ENCODE peak calls at places on chromosomes 11 and 22, in five cellular contexts. Q, V, F, L and T are unnamed samples.

GRCh38 chr22:24059793-24060192 is 48.7 kb downstream of the CABIN1 start:
- DNase-seq in Q (no peak), V (no peak), F (no peak), L (no peak), T (no peak)

GRCh38 chr11:14359573-14360031 is 619 bp upstream of the RRAS2 start:
- DNase-seq in Q (no peak), V (no peak), F (no peak), L (no peak), T (no peak)

GRCh38 chr11:27331984-27332383 is 31.0 kb downstream of the CCDC34 start:
- DNase-seq in Q (no peak), V (no peak), F (no peak), L (no peak), T (no peak)

GRCh38 chr11:73227571-73228211 is 9.6 kb downstream of the P2RY2 start:
- DNase-seq in Q (peak), V (no peak), F (peak), L (peak), T (no peak)

GRCh38 chr22:20491346-20491745 is 4.2 kb downstream of the KLHL22 start:
- DNase-seq in Q (no peak), V (no peak), F (no peak), L (no peak), T (no peak)

GRCh38 chr11:34427171-34427805 is 11.4 kb upstream of the CAT start:
- DNase-seq in Q (no peak), V (peak), F (no peak), L (no peak), T (no peak)

GRCh38 chr11:57260937-57261783 is 24.1 kb upstream of the APLNR start:
- DNase-seq in Q (no peak), V (no peak), F (no peak), L (no peak), T (no peak)

GRCh38 chr11:23903044-23903704 is 593.7 kb upstream of the LUZP2 start:
- DNase-seq in Q (no peak), V (no peak), F (no peak), L (no peak), T (no peak)

GRCh38 chr22:37117092-37117491 is 7.6 kb upstream of the TMPRSS6 start:
- DNase-seq in Q (no peak), V (no peak), F (no peak), L (no peak), T (no peak)

GRCh38 chr11:16825091-16825490 is 86.6 kb downstream of the C11orf58 start:
- DNase-seq in Q (no peak), V (no peak), F (no peak), L (no peak), T (no peak)

GRCh38 chr11:70580036-70580805 is 181.9 kb downstream of the CTTN start:
- DNase-seq in Q (peak), V (no peak), F (no peak), L (no peak), T (no peak)

GRCh38 chr11:106087815-106088435 is 10.5 kb downstream of the AASDHPPT start:
- DNase-seq in Q (peak), V (no peak), F (no peak), L (peak), T (peak)

GRCh38 chr22:36334838-36335603 is 52.7 kb downstream of the MYH9 start:
- DNase-seq in Q (peak), V (no peak), F (peak), L (no peak), T (no peak)

GRCh38 chr11:1205987-1206331 is 16.9 kb upstream of the MUC5B start:
- DNase-seq in Q (no peak), V (no peak), F (no peak), L (no peak), T (peak)

GRCh38 chr11:114082415-114082748 is 22.9 kb downstream of the ZBTB16 start:
- DNase-seq in Q (no peak), V (no peak), F (peak), L (no peak), T (no peak)

GRCh38 chr11:57248780-57249383 is 11.8 kb upstream of the APLNR start:
- DNase-seq in Q (peak), V (peak), F (peak), L (peak), T (peak)

GRCh38 chr11:84437129-84438123 is 1151.3 kb upstream of the CCDC90B start:
- DNase-seq in Q (no peak), V (no peak), F (no peak), L (peak), T (no peak)

GRCh38 chr11:34727228-34727737 is 106.4 kb downstream of the EHF start:
- DNase-seq in Q (no peak), V (no peak), F (no peak), L (no peak), T (no peak)

GRCh38 chr11:110148775-110149744 is 55.9 kb downstream of the ZC3H12C start:
- DNase-seq in Q (no peak), V (peak), F (peak), L (no peak), T (no peak)

GRCh38 chr11:94473177-94473799 is 20.4 kb downstream of the MRE11 start:
- DNase-seq in Q (no peak), V (no peak), F (no peak), L (no peak), T (no peak)

GRCh38 chr11:116167706-116168458 is 604.9 kb downstream of the BUD13 start:
- DNase-seq in Q (no peak), V (no peak), F (no peak), L (no peak), T (no peak)

GRCh38 chr22:42283288-42284229 is 13.1 kb upstream of the TCF20 start:
- DNase-seq in Q (no peak), V (no peak), F (peak), L (no peak), T (no peak)

GRCh38 chr11:87300640-87301381 is 263.1 kb downstream of the TMEM135 start:
- DNase-seq in Q (no peak), V (no peak), F (no peak), L (no peak), T (no peak)

GRCh38 chr11:69292221-69292648 is 1.7 kb upstream of the MYEOV start:
- DNase-seq in Q (no peak), V (no peak), F (peak), L (no peak), T (no peak)

GRCh38 chr11:75821202-75821601 is 6.2 kb downstream of the UVRAG start:
- DNase-seq in Q (no peak), V (no peak), F (no peak), L (no peak), T (no peak)

GRCh38 chr22:37310075-37310606 is 27.8 kb downstream of the CYTH4 start:
- DNase-seq in Q (no peak), V (no peak), F (peak), L (no peak), T (no peak)

GRCh38 chr11:76639621-76640020 is 30.9 kb downstream of the LRRC32 start:
- DNase-seq in Q (peak), V (no peak), F (no peak), L (no peak), T (no peak)

GRCh38 chr11:63944987-63945386 is 6.2 kb downstream of the NAA40 start:
- DNase-seq in Q (peak), V (no peak), F (no peak), L (no peak), T (no peak)

GRCh38 chr11:94151903-94152677 is 23.4 kb downstream of the PANX1 start:
- DNase-seq in Q (no peak), V (peak), F (peak), L (peak), T (no peak)

GRCh38 chr11:9838229-9838628 is 174.4 kb downstream of the SWAP70 start:
- DNase-seq in Q (no peak), V (no peak), F (no peak), L (no peak), T (no peak)

GRCh38 chr11:104690243-104690642 is 208.0 kb downstream of the CASP12 start:
- DNase-seq in Q (no peak), V (no peak), F (no peak), L (no peak), T (no peak)

GRCh38 chr22:46067159-46068111 is 82.9 kb upstream of the PPARA start:
- DNase-seq in Q (peak), V (no peak), F (no peak), L (peak), T (no peak)

GRCh38 chr22:39252461-39253391 is 7.9 kb upstream of the PDGFB start:
- DNase-seq in Q (no peak), V (no peak), F (no peak), L (no peak), T (no peak)

GRCh38 chr11:57459112-57460016 is 964 bp upstream of the RTN4RL2 start:
- DNase-seq in Q (no peak), V (no peak), F (no peak), L (no peak), T (no peak)

GRCh38 chr22:17949926-17950473 is 74.4 kb downstream of the MICAL3 start:
- DNase-seq in Q (peak), V (no peak), F (no peak), L (no peak), T (no peak)

GRCh38 chr11:83047515-83048225 is 24.0 kb downstream of the RAB30 start:
- DNase-seq in Q (no peak), V (no peak), F (no peak), L (no peak), T (no peak)

GRCh38 chr11:83054001-83054400 is 17.7 kb downstream of the RAB30 start:
- DNase-seq in Q (no peak), V (no peak), F (no peak), L (no peak), T (no peak)

GRCh38 chr11:83054904-83055380 is 16.8 kb downstream of the RAB30 start:
- DNase-seq in Q (no peak), V (no peak), F (no peak), L (no peak), T (no peak)

GRCh38 chr11:83056204-83056603 is 15.5 kb downstream of the RAB30 start:
- DNase-seq in Q (no peak), V (no peak), F (no peak), L (no peak), T (no peak)

DNA sequence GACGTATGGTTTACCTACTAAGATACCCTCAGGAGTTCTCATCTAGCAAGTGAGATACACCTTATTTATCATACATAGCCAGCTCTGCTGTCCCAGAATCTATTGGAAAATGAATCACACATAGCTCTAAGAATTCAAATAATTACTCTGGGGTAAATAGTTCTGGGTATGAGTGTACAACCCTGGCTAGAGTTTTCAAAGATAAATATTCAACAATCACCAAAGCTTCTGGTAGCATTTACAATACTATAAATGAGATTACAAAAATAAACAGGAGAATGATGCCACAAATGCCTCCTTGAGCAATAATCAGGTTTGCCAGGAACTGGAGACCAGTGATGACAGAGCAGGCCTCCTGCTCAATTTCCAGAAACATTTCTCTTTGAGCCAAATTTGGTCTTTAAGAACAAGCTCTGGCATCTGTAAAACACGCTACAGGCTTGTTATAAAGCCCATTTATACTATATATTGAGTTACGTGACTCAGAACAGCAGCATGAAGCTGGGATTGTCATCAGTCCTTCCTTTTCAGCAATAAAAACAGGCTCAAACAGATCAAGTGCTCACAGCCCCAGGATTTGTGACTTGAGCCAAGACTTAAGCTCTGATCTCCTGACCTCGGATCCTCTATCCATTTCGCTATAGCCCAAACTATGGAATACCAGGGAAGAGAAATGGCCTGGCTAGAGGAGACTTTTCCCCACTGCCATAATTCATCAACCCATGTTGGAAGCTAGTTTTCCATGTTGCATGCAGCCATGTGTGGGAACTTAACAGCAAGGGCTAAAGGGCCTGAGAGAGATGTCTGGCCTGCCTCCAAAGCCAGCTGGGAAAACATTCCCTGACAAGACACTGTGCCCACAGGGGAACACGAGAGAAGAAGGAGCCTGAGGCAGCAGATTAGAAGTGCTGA is 19.7 kb downstream of the RAB30 start:
- DNase-seq in Q (peak), V (no peak), F (no peak), L (no peak), T (no peak)
- TF ChIP-seq EP300 in Q (no peak), V (no peak), F (no peak), L (peak), T (no peak)

DNA sequence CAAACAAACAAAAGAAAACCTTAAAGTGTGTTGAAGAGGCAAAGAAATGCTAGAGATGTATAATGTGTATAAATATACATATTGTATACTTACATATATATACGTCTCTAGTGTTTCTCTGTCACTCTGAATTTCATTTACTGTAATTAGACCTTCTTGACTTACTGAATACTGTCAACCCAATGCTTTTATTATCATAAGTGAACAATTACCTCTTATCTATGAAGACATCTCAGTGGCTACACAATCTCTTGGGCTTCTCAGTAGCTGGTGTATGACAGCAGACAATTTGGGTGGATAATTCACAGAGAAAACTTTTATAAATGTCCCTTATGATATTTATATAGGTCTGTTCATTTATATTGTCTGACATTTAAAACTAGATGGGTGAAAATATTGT is 664.1 kb upstream of the ANO3 start:
- DNase-seq in Q (no peak), V (no peak), F (no peak), L (no peak), T (no peak)
- TF ChIP-seq EP300 in Q (no peak), V (no peak), F (no peak), L (no peak), T (no peak)

GRCh38 chr22:28921585-28921879 is 38.2 kb downstream of the ZNRF3 start:
- DNase-seq in Q (no peak), V (no peak), F (no peak), L (no peak), T (no peak)

GRCh38 chr22:28915969-28916368 is 32.6 kb downstream of the ZNRF3 start:
- DNase-seq in Q (no peak), V (no peak), F (no peak), L (no peak), T (no peak)

GRCh38 chr22:28922540-28923244 is 39.3 kb downstream of the ZNRF3 start:
- DNase-seq in Q (no peak), V (no peak), F (no peak), L (no peak), T (no peak)

GRCh38 chr22:28920757-28921584 is 37.6 kb downstream of the ZNRF3 start:
- DNase-seq in Q (no peak), V (no peak), F (no peak), L (no peak), T (no peak)

DNA sequence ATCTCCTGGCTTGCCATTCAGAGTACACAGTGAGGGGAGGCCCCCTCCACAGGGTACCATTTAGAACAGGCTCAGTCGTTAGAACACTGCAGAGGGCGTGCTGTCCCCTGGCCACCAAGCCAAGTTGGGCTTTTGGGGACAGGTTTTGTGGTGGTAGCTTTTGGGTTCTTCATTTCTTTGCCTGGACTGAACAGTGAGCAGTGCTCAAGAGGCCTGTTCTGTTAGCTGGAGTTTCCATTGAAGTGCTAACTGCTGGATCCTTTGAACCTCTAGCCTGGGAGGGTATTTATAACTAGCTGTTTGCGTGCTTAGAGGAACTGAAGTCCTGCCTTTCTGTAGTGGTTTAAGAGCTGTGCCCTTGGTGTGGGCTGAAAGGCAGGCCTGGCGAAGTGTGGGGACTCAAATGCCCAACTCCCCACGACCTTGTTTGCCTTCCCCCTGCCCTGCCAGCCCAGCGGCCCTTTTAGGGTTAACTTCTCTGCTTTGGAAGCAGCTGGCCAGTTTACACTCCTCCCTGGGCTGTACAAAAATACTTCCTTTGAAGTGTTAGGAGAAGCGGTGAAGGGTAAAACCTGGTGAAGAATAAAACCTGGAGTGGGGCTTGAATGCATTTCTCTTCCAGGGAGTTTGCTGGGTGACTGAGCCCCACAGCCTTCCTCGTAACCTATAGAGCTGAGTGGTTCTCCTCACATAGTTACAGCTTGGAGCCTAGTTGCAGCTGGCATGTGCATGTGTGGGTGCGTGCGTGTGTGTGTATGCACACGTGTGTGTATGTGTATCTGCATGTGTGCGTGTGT is 34.6 kb downstream of the ZNRF3 start:
- DNase-seq in Q (peak), V (peak), F (no peak), L (peak), T (no peak)
- TF ChIP-seq EP300 in Q (no peak), V (no peak), F (no peak), L (no peak), T (no peak)

DNA sequence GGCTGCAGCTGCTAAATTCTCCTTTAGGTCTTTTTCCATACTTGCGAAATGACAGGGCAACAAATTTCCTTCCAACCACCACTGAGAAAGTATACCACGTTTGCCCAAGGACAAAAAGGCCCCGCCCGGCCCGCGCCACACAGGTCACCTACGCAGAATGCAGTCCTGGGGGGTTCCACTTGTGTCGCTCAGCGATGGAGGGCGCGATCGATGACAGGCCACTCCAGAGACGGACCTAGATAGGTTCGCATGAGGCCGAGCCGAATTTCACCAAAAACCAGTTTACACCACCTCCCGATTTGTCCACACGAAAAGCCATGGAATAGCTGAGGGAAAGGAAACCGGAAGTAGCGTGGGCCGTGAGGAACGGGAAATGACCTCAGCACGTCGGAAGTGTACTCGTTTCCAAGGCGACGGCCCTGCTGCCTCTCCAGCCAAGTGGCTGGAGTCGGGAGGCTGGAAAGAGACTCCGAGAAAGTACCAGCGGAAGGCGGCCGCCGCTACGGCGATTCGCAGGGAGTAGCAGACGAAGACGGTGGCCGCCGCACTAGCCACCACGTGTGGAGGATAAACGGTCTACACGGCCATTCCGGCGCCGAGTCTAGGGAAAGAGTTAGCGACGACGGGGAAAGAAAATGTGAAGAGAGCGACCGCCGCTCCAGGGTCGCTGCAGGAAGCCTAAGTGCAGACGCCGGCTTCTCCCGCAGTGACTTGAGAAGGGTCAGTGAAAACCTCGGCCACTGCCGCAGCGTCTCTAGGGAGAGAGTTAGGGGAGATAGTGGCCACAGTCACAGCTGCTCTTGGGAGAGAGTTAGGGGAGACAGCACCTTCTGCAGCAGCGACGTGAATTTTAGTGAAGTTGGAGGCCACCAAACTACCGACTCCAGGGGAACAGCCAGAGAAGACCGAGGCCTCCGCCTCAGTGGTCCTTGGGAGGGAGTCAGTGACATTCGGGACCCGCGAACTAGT is at the start of gene ANKRD42:
- DNase-seq in Q (peak), V (peak), F (peak), L (peak), T (peak)
- TF ChIP-seq EP300 in Q (peak), V (no peak), F (no peak), L (peak), T (peak)